ENCODE peak calls at places on chromosomes 16 and 17, in nine cellular contexts. One of them, this sample, is unnamed.

GRCh38 chr16:1635070-1635469 is 22.9 kb downstream of the CRAMP1 start:
- DNase-seq in upper lobe of right lung: no peak
- DNase-seq in HCT116: no peak
- DNase-seq in neural progenitor cell: no peak
- DNase-seq in transverse colon: no peak
- DNase-seq in AG04450: no peak
- DNase-seq in endothelial cell of umbilical vein: no peak
- DNase-seq in kidney: no peak
- DNase-seq in cardiac fibroblast: no peak
- DNase-seq in this sample: no peak

GRCh38 chr16:4868046-4868445 is 20.8 kb downstream of the UBN1 start:
- DNase-seq in upper lobe of right lung: no peak
- DNase-seq in HCT116: no peak
- DNase-seq in neural progenitor cell: no peak
- DNase-seq in transverse colon: no peak
- DNase-seq in AG04450: no peak
- DNase-seq in endothelial cell of umbilical vein: no peak
- DNase-seq in kidney: no peak
- DNase-seq in cardiac fibroblast: no peak
- DNase-seq in this sample: no peak

GRCh38 chr16:86578056-86578455 is 293 bp upstream of the FOXL1 start:
- DNase-seq in upper lobe of right lung: no peak
- DNase-seq in HCT116: no peak
- DNase-seq in neural progenitor cell: no peak
- DNase-seq in transverse colon: no peak
- DNase-seq in AG04450: peak
- DNase-seq in endothelial cell of umbilical vein: peak
- DNase-seq in kidney: no peak
- DNase-seq in cardiac fibroblast: no peak
- DNase-seq in this sample: no peak

GRCh38 chr17:27860971-27861669 is 32.0 kb downstream of the LYRM9 start:
- DNase-seq in upper lobe of right lung: no peak
- DNase-seq in HCT116: no peak
- DNase-seq in neural progenitor cell: peak
- DNase-seq in transverse colon: no peak
- DNase-seq in AG04450: no peak
- DNase-seq in endothelial cell of umbilical vein: no peak
- DNase-seq in kidney: no peak
- DNase-seq in cardiac fibroblast: no peak
- DNase-seq in this sample: no peak

GRCh38 chr16:15925631-15926030 is 23.8 kb upstream of the ABCC1 start:
- DNase-seq in upper lobe of right lung: peak
- DNase-seq in HCT116: no peak
- DNase-seq in neural progenitor cell: peak
- DNase-seq in transverse colon: no peak
- DNase-seq in AG04450: no peak
- DNase-seq in endothelial cell of umbilical vein: no peak
- DNase-seq in kidney: no peak
- DNase-seq in cardiac fibroblast: no peak
- DNase-seq in this sample: no peak

GRCh38 chr16:54290203-54291106 is 3.9 kb upstream of the IRX3 start:
- DNase-seq in upper lobe of right lung: no peak
- DNase-seq in HCT116: no peak
- DNase-seq in neural progenitor cell: peak
- DNase-seq in transverse colon: no peak
- DNase-seq in AG04450: no peak
- DNase-seq in endothelial cell of umbilical vein: no peak
- DNase-seq in kidney: no peak
- DNase-seq in cardiac fibroblast: no peak
- DNase-seq in this sample: no peak

GRCh38 chr17:74042744-74043486 is 160.6 kb upstream of the RPL38 start:
- DNase-seq in upper lobe of right lung: no peak
- DNase-seq in HCT116: peak
- DNase-seq in neural progenitor cell: no peak
- DNase-seq in transverse colon: no peak
- DNase-seq in AG04450: no peak
- DNase-seq in endothelial cell of umbilical vein: no peak
- DNase-seq in kidney: no peak
- DNase-seq in cardiac fibroblast: peak
- DNase-seq in this sample: peak

GRCh38 chr17:77528516-77529327 is 388.0 kb downstream of the SEC14L1 start:
- DNase-seq in upper lobe of right lung: peak
- DNase-seq in HCT116: no peak
- DNase-seq in neural progenitor cell: peak
- DNase-seq in transverse colon: no peak
- DNase-seq in AG04450: no peak
- DNase-seq in endothelial cell of umbilical vein: no peak
- DNase-seq in kidney: no peak
- DNase-seq in cardiac fibroblast: no peak
- DNase-seq in this sample: no peak

GRCh38 chr17:35214192-35214591 is 20.0 kb upstream of the SLC35G3 start:
- DNase-seq in upper lobe of right lung: no peak
- DNase-seq in HCT116: no peak
- DNase-seq in neural progenitor cell: no peak
- DNase-seq in transverse colon: no peak
- DNase-seq in AG04450: no peak
- DNase-seq in endothelial cell of umbilical vein: no peak
- DNase-seq in kidney: no peak
- DNase-seq in cardiac fibroblast: no peak
- DNase-seq in this sample: no peak

GRCh38 chr17:42378597-42379594 is 9.3 kb downstream of the STAT3 start:
- DNase-seq in upper lobe of right lung: no peak
- DNase-seq in HCT116: no peak
- DNase-seq in neural progenitor cell: no peak
- DNase-seq in transverse colon: peak
- DNase-seq in AG04450: no peak
- DNase-seq in endothelial cell of umbilical vein: peak
- DNase-seq in kidney: no peak
- DNase-seq in cardiac fibroblast: peak
- DNase-seq in this sample: no peak
- H3K4me3 ChIP-seq in upper lobe of right lung: peak
- H3K4me3 ChIP-seq in HCT116: no peak
- H3K4me3 ChIP-seq in neural progenitor cell: no peak
- H3K4me3 ChIP-seq in transverse colon: peak
- H3K4me3 ChIP-seq in AG04450: peak
- H3K4me3 ChIP-seq in endothelial cell of umbilical vein: peak
- H3K4me3 ChIP-seq in kidney: peak
- H3K4me3 ChIP-seq in cardiac fibroblast: peak
- H3K4me3 ChIP-seq in this sample: peak

GRCh38 chr17:76504117-76504516 is 2.9 kb upstream of the RHBDF2 start:
- DNase-seq in upper lobe of right lung: no peak
- DNase-seq in HCT116: no peak
- DNase-seq in neural progenitor cell: peak
- DNase-seq in transverse colon: no peak
- DNase-seq in AG04450: no peak
- DNase-seq in endothelial cell of umbilical vein: no peak
- DNase-seq in kidney: no peak
- DNase-seq in cardiac fibroblast: no peak
- DNase-seq in this sample: no peak
- TF ChIP-seq CTCF in upper lobe of right lung: no peak
- TF ChIP-seq CTCF in HCT116: peak
- TF ChIP-seq CTCF in neural progenitor cell: no peak
- TF ChIP-seq CTCF in transverse colon: no peak
- TF ChIP-seq CTCF in AG04450: peak
- TF ChIP-seq CTCF in endothelial cell of umbilical vein: peak
- TF ChIP-seq CTCF in kidney: no peak
- TF ChIP-seq CTCF in cardiac fibroblast: peak
- TF ChIP-seq CTCF in this sample: no peak

GRCh38 chr17:73027130-73027741 is 65.3 kb downstream of the SLC39A11 start:
- DNase-seq in upper lobe of right lung: no peak
- DNase-seq in HCT116: no peak
- DNase-seq in neural progenitor cell: no peak
- DNase-seq in transverse colon: no peak
- DNase-seq in AG04450: no peak
- DNase-seq in endothelial cell of umbilical vein: no peak
- DNase-seq in kidney: no peak
- DNase-seq in cardiac fibroblast: peak
- DNase-seq in this sample: peak
- H3K4me3 ChIP-seq in upper lobe of right lung: no peak
- H3K4me3 ChIP-seq in HCT116: no peak
- H3K4me3 ChIP-seq in neural progenitor cell: no peak
- H3K4me3 ChIP-seq in transverse colon: no peak
- H3K4me3 ChIP-seq in AG04450: no peak
- H3K4me3 ChIP-seq in endothelial cell of umbilical vein: no peak
- H3K4me3 ChIP-seq in kidney: no peak
- H3K4me3 ChIP-seq in cardiac fibroblast: no peak
- H3K4me3 ChIP-seq in this sample: peak

GRCh38 chr16:83328936-83329335 is 478.8 kb upstream of the HSBP1 start:
- DNase-seq in upper lobe of right lung: no peak
- DNase-seq in HCT116: no peak
- DNase-seq in neural progenitor cell: no peak
- DNase-seq in transverse colon: no peak
- DNase-seq in AG04450: no peak
- DNase-seq in endothelial cell of umbilical vein: no peak
- DNase-seq in kidney: no peak
- DNase-seq in cardiac fibroblast: no peak
- DNase-seq in this sample: no peak

GRCh38 chr16:83335076-83335475 is 472.7 kb upstream of the HSBP1 start:
- DNase-seq in upper lobe of right lung: no peak
- DNase-seq in HCT116: no peak
- DNase-seq in neural progenitor cell: no peak
- DNase-seq in transverse colon: no peak
- DNase-seq in AG04450: no peak
- DNase-seq in endothelial cell of umbilical vein: no peak
- DNase-seq in kidney: no peak
- DNase-seq in cardiac fibroblast: no peak
- DNase-seq in this sample: no peak

GRCh38 chr16:83329466-83329865 is 478.3 kb upstream of the HSBP1 start:
- DNase-seq in upper lobe of right lung: no peak
- DNase-seq in HCT116: no peak
- DNase-seq in neural progenitor cell: no peak
- DNase-seq in transverse colon: no peak
- DNase-seq in AG04450: no peak
- DNase-seq in endothelial cell of umbilical vein: no peak
- DNase-seq in kidney: no peak
- DNase-seq in cardiac fibroblast: no peak
- DNase-seq in this sample: no peak

DNA sequence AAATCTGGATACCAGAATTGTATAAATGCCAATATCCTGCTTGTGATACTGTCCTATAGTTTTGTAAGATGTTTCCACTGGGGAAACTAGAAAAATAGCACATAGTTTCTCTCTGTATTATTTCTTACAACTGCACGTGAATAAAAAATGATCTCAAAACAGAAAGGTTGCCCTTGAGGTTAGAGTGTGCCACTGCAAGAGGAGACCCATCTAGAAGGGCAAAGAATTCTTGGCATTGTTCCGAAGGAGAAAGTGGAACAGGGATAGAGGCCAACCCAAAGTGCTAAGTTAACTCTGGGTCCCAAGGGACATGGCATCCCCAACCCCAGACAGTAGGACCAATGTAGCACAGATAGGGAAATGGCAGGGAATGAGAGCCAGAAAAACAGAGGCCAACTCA is 477.5 kb upstream of the HSBP1 start:
- DNase-seq in upper lobe of right lung: no peak
- DNase-seq in HCT116: no peak
- DNase-seq in neural progenitor cell: no peak
- DNase-seq in transverse colon: no peak
- DNase-seq in AG04450: no peak
- DNase-seq in endothelial cell of umbilical vein: no peak
- DNase-seq in kidney: no peak
- DNase-seq in cardiac fibroblast: no peak
- DNase-seq in this sample: no peak
- TF ChIP-seq CTCF in upper lobe of right lung: no peak
- TF ChIP-seq CTCF in HCT116: no peak
- TF ChIP-seq CTCF in neural progenitor cell: peak
- TF ChIP-seq CTCF in transverse colon: no peak
- TF ChIP-seq CTCF in AG04450: no peak
- TF ChIP-seq CTCF in endothelial cell of umbilical vein: no peak
- TF ChIP-seq CTCF in kidney: no peak
- TF ChIP-seq CTCF in cardiac fibroblast: no peak
- TF ChIP-seq CTCF in this sample: no peak

This sample was measured in AG09309.